ENCODE peak calls at places on chromosomes 11 and 22, in six cellular contexts. H, K, O, P, R and Q are unnamed samples.

GRCh38 chr11:132422725-132423124 is 1052.3 kb downstream of the NTM start:
- DNase-seq in H (no peak), K (no peak), O (no peak), P (no peak), R (no peak), Q (no peak)

GRCh38 chr22:33853200-33854097 is 66.8 kb downstream of the LARGE1 start:
- DNase-seq in H (peak), K (peak), O (peak), P (no peak), R (peak), Q (peak)

GRCh38 chr11:127052420-127052819 is 51.9 kb upstream of the KIRREL3 start:
- DNase-seq in H (no peak), K (no peak), O (no peak), P (no peak), R (no peak), Q (no peak)

GRCh38 chr11:64357904-64358535 is 942 bp upstream of the RPS6KA4 start:
- DNase-seq in H (no peak), K (no peak), O (peak), P (peak), R (peak), Q (no peak)

GRCh38 chr11:2474059-2474901 is 29.5 kb downstream of the KCNQ1 start:
- DNase-seq in H (no peak), K (no peak), O (no peak), P (no peak), R (peak), Q (no peak)

GRCh38 chr22:27514612-27515011 is 286.9 kb downstream of the MN1 start:
- DNase-seq in H (no peak), K (no peak), O (no peak), P (no peak), R (no peak), Q (no peak)

GRCh38 chr11:111602865-111603632 is 800 bp downstream of the SIK2 start:
- DNase-seq in H (peak), K (peak), O (no peak), P (peak), R (peak), Q (peak)

GRCh38 chr11:33307984-33308383 is 50.8 kb downstream of the HIPK3 start:
- DNase-seq in H (no peak), K (no peak), O (no peak), P (no peak), R (no peak), Q (no peak)

GRCh38 chr11:4181780-4182721 is 87.5 kb downstream of the RRM1 start:
- DNase-seq in H (peak), K (peak), O (peak), P (peak), R (peak), Q (peak)

GRCh38 chr11:102900346-102900745 is 25.6 kb upstream of the MMP12 start:
- DNase-seq in H (no peak), K (no peak), O (no peak), P (no peak), R (no peak), Q (no peak)

GRCh38 chr11:63821411-63821810 is 8.2 kb downstream of the SPINDOC start:
- DNase-seq in H (no peak), K (no peak), O (no peak), P (no peak), R (no peak), Q (no peak)

GRCh38 chr22:49011769-49012598 is 815.7 kb downstream of the BRD1 start:
- DNase-seq in H (no peak), K (no peak), O (no peak), P (no peak), R (peak), Q (no peak)

GRCh38 chr11:80182906-80183305 is 742.1 kb upstream of the TENM4 start:
- DNase-seq in H (no peak), K (no peak), O (no peak), P (no peak), R (no peak), Q (no peak)

GRCh38 chr11:30763951-30764350 is 177.8 kb upstream of the MPPED2 start:
- DNase-seq in H (no peak), K (no peak), O (no peak), P (no peak), R (no peak), Q (no peak)

GRCh38 chr11:6468712-6469495 is 4.8 kb downstream of the TRIM3 start:
- DNase-seq in H (peak), K (peak), O (no peak), P (peak), R (peak), Q (peak)

DNA sequence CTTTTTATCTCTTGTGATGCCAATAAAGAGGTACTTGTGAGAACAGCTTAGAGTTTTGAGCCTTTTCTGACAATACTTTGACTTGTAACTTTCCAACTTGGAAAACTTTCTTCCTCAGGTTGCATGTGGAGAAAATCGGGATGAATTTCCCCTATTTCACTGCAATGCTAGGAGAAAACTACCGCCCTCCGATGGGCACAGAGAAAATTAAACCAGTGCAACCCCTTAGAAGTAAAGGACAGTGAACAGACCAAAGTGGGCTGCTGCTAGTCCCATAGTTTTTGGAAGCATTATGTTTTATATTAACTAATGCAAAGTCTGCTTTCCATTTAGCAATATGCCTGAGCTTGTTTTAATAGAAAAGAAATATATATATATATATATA is 195.5 kb upstream of the RAG2 start:
- DNase-seq in H (no peak), K (no peak), O (no peak), P (no peak), R (no peak), Q (no peak)
- TF ChIP-seq CTCF in H (no peak), K (peak), O (no peak), P (peak), R (no peak), Q (peak)

GRCh38 chr11:46391578-46392420 is at the start of gene CHRM4:
- DNase-seq in H (peak), K (no peak), O (peak), P (peak), R (no peak), Q (no peak)
- TF ChIP-seq CTCF in H (peak), K (no peak), O (peak), P (no peak), R (no peak), Q (peak)

DNA sequence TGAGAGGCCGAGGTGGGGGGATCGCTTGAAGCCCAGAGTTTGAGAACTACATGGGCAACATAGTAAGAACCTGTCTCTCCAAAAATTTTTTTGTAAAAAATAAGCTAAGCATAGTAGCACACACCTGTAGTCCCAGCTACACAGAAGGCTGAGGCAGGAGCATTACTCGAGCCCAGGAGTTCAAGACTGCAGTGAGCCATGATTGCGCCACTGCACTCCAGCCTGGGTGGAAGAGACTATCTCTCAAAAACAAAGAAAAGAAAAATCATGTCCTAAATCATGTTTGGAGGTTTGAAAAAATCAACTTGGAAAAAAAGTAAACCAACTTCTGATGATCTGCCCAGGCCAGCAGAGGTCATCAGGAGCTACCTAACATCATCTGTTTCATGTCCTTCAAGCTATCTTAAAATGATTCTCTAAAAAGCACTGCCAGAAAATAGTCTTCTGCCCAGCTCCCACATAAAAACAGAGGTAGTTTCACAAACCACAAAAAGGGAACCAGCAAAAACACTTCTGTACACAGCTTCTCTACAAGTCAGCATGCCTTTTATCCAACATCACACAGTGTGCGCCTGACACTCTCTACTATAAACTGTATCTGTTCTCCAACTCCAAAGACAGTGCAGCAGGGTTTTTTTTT is 165.0 kb downstream of the SOX6 start:
- DNase-seq in H (no peak), K (no peak), O (no peak), P (peak), R (no peak), Q (no peak)
- TF ChIP-seq CTCF in H (no peak), K (no peak), O (no peak), P (no peak), R (no peak), Q (no peak)

DNA sequence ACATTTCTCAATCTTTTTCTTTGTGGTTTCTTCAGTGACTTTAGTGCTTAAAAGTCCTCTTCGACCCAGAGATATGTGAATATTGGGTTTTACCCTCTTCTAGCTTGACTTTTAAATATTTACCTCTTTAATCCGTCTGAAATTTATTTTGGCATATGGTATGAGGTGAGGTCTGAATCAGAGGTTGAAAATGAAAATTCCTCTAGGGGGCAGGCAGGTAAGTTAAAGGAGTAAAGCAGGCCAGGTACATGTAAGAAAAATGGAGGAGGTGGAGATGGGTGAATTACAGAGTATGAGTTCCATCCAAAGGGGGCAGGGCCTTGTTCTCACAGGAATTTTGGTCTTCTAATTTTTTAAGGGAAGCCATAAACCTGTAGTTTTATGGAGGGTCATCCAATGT is 263.8 kb upstream of the NARS2 start:
- DNase-seq in H (no peak), K (no peak), O (no peak), P (no peak), R (no peak), Q (no peak)
- TF ChIP-seq CTCF in H (peak), K (no peak), O (no peak), P (no peak), R (peak), Q (no peak)

GRCh38 chr11:10752061-10752460 is 1.0 kb downstream of the CTR9 start:
- DNase-seq in H (no peak), K (no peak), O (no peak), P (no peak), R (no peak), Q (no peak)

GRCh38 chr11:10751581-10751940 is 515 bp downstream of the CTR9 start:
- DNase-seq in H (no peak), K (no peak), O (no peak), P (no peak), R (no peak), Q (no peak)

GRCh38 chr11:10749476-10749875 is 1.6 kb upstream of the CTR9 start:
- DNase-seq in H (no peak), K (no peak), O (no peak), P (no peak), R (no peak), Q (no peak)

GRCh38 chr11:10752486-10752885 is 1.4 kb downstream of the CTR9 start:
- DNase-seq in H (no peak), K (no peak), O (no peak), P (no peak), R (no peak), Q (no peak)

GRCh38 chr11:10750838-10751580 is at the start of gene CTR9:
- DNase-seq in H (peak), K (peak), O (peak), P (peak), R (peak), Q (peak)
- TF ChIP-seq CTCF in H (no peak), K (peak), O (peak), P (no peak), R (no peak), Q (peak)